ENCODE peak calls at places on chromosomes 12 and 14, in seven cellular contexts. Q, P, I, Y, H, D and Z are unnamed samples.
A peak's percentile ranks its signal among the peaks of the same experiment; 100 is the strongest.

GRCh38 chr14:92759300-92759678 is 10.9 kb upstream of the LGMN start:
- DNase-seq in Q (peak; percentile 42), P (no peak), I (no peak), Y (no peak), H (no peak), D (peak; percentile 18), Z (no peak)

GRCh38 chr12:83261998-83262397 is 575.3 kb downstream of the TMTC2 start:
- DNase-seq in Q (no peak), P (no peak), I (no peak), Y (no peak), H (no peak), D (no peak), Z (no peak)

GRCh38 chr14:98647754-98648153 is 624.2 kb downstream of the BCL11B start:
- DNase-seq in Q (no peak), P (no peak), I (no peak), Y (no peak), H (no peak), D (no peak), Z (no peak)

GRCh38 chr12:97630875-97631274 is 168.3 kb downstream of the RMST start:
- DNase-seq in Q (no peak), P (no peak), I (no peak), Y (no peak), H (no peak), D (no peak), Z (no peak)

GRCh38 chr14:51490205-51490604 is 161.5 kb upstream of the FRMD6 start:
- DNase-seq in Q (no peak), P (no peak), I (no peak), Y (no peak), H (no peak), D (no peak), Z (no peak)

GRCh38 chr12:73863541-73863940 is 674.1 kb upstream of the ATXN7L3B start:
- DNase-seq in Q (peak; percentile 30), P (no peak), I (no peak), Y (no peak), H (no peak), D (no peak), Z (no peak)

GRCh38 chr12:94553875-94554274 is 94.2 kb upstream of the CEP83 start:
- DNase-seq in Q (no peak), P (no peak), I (no peak), Y (no peak), H (no peak), D (no peak), Z (no peak)

GRCh38 chr12:105968025-105968424 is 170.7 kb downstream of the NUAK1 start:
- DNase-seq in Q (no peak), P (no peak), I (no peak), Y (no peak), H (no peak), D (no peak), Z (no peak)

GRCh38 chr14:102903248-102903888 is 19.1 kb upstream of the AMN start:
- DNase-seq in Q (no peak), P (no peak), I (no peak), Y (peak; percentile 68), H (no peak), D (no peak), Z (no peak)

GRCh38 chr14:62954165-62954564 is 91.1 kb downstream of the KCNH5 start:
- DNase-seq in Q (no peak), P (no peak), I (no peak), Y (no peak), H (no peak), D (no peak), Z (no peak)

GRCh38 chr12:93662961-93663728 is 14.0 kb upstream of the CRADD start:
- DNase-seq in Q (no peak), P (no peak), I (peak; percentile 21), Y (no peak), H (no peak), D (no peak), Z (no peak)

DNA sequence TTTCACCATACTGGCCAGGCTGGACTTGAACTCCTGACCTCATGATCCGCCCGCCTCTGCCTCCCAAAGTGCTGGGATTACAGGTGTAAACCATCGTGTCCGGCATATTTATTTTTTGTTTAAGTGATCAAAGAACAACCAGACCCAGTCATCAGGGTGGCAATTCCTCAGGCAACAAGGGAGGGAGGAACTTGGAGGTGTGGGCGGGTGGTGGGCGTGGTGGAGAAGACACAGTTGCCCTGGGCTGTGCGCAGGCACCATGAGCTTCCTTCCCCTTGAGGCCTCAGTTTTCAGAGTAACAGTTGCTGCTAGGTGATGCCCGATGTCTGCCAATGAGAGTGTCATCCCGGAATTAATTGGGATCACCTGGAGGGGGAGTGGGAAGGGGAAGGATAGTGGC is 191.7 kb downstream of the ALG10 start:
- DNase-seq in Q (no peak), P (no peak), I (no peak), Y (no peak), H (no peak), D (no peak), Z (no peak)
- H3K9me3 ChIP-seq in Q (no peaks in the 10 kb centered on the region), P (no peaks in the 10 kb centered on the region), I (no peaks in the 10 kb centered on the region), Y (no peaks in the 10 kb centered on the region), H (no peaks in the 10 kb centered on the region), D (no peaks in the 10 kb centered on the region), Z (no peaks in the 10 kb centered on the region)

DNA sequence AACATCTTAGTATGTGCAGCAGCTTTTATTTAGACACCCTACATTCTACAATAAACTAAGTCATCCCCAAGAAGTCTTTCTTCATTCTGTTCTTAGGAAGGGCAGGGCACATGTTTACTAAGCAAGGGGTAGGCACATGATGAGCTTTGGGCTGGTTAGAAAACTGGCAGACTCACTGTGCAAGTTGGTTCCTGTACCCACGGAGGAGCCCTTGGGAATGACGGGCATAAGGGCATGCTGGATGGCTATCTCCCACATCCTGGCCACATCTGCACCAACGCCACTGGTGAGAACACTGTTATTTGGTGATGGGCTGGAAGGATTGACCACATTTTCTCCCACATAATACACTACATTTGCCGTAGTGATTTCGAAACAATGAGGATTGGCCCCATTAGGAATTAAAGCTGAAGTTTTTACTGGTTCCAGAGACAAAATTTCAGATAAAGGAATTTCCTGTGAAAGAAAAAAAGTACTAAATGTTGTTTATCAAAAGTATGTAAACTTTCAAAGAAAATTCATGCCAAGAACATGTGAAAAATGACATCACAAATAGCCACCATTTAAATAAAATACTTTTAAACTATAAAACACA is 297.0 kb downstream of the PRKD1 start:
- DNase-seq in Q (peak; percentile 74), P (no peak), I (no peak), Y (no peak), H (no peak), D (no peak), Z (no peak)
- H3K27ac ChIP-seq in Q (no peak overlapping the region), P (no peak overlapping the region), I (no peak overlapping the region), Y (no peak overlapping the region), H (no peak overlapping the region), D (no peak overlapping the region), Z (no peak overlapping the region)

DNA sequence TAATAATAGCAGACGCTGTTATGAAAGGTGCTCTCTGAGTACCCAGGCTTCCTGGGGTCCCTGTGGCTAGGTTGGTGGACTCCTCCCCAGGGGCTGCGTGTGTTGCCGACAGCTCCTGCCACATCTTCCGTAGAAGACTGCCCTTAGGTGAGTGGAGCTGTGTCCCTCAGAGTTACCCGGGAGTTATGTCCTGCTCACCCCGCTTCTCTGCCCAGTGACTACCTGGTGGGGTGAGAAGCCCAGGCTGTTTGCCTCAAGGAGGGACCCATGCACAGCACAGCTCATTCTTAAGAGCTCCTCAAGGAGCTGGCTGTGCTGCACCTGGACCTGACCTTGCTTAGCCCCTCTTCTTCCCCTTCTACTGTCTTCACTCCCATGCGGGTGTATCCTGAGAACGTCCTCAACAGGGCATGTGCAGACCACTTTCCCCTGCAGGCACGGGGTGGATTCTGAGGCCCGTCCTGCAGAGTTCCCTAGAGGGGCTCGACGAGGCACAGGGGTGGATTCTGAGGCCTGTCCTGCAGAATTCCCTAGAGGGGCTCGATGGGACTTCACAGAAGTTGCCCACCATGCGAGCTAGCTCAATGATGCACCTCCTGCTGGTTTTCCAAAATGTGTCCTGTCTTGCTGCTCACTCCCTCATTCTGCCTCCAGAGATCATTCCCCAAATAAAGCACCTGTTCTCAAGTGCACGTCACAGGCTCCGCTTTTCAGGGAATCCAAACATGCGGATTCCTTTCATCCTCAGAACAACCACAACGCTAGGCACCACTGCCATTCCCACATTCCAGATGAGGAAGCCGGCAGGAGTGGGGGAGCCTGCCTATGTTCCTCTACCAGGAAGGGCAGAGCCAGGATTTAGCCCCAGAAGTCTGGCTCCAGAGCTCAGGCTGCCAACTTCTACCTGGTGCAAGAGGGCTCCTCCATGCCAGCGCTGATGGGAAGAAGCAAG is 231.9 kb downstream of the GLT1D1 start:
- DNase-seq in Q (no peak), P (no peak), I (no peak), Y (no peak), H (no peak), D (no peak), Z (no peak)
- H3K9me3 ChIP-seq in Q (no peaks in the 10 kb centered on the region), P (no peaks in the 10 kb centered on the region), I (no peaks in the 10 kb centered on the region), Y (peaks cover 2% of the 10 kb centered on the region), H (no peaks in the 10 kb centered on the region), D (no peaks in the 10 kb centered on the region), Z (no peaks in the 10 kb centered on the region)

DNA sequence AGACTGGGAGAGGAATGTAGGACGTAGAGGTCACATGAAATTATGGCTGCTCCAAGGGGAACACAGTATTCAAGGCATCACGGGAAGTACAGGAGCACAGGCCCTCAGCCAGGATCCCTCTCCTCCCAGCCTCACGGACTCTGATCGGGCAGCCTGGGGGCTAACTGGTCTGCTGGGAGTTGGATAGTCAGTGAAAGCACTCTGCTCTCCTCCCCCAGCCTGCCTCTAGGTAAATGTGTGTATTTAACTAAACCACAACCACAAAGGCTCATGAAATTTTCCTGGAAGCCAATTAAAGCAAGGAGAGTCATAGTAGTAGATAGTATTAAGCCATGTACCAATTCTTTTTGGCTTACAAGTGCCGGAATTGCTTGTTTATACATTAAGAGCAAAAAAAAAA is 254.3 kb downstream of the MSRB3 start:
- DNase-seq in Q (peak; percentile 58), P (no peak), I (no peak), Y (no peak), H (no peak), D (no peak), Z (no peak)
- H3K27ac ChIP-seq in Q (no peak overlapping the region), P (no peak overlapping the region), I (peak overlapping the region; percentile 69), Y (no peak overlapping the region), H (peak overlapping the region; percentile 15), D (no peak overlapping the region), Z (peak overlapping the region; percentile 7)